ENCODE peak calls at places on chromosomes 7 and 10, in five cellular contexts. Q is NCI-H2171, C is T follicular helper cell, L is kidney tubule cell, Z is NCI-H748 treated with DMSO at 0.1 percent for 48 hours. J is an unnamed sample.

GRCh38 chr10:103481974-103482531 is 3.0 kb upstream of the CALHM3 start:
- DNase-seq in Q (no peak), C (peak), L (peak), Z (peak), J (peak)

GRCh38 chr7:90723866-90724265 is 127.7 kb downstream of the CDK14 start:
- DNase-seq in Q (no peak), C (no peak), L (peak), Z (no peak), J (no peak)

GRCh38 chr10:100810835-100811116 is 65.4 kb downstream of the PAX2 start:
- DNase-seq in Q (no peak), C (no peak), L (no peak), Z (no peak), J (no peak)

GRCh38 chr10:123442901-123443300 is 223.3 kb upstream of the GPR26 start:
- DNase-seq in Q (no peak), C (no peak), L (no peak), Z (no peak), J (no peak)

GRCh38 chr7:10429516-10429915 is 544.2 kb upstream of the PHF14 start:
- DNase-seq in Q (no peak), C (no peak), L (no peak), Z (no peak), J (no peak)

GRCh38 chr7:11830582-11831382 is 1.2 kb downstream of the THSD7A start:
- DNase-seq in Q (no peak), C (no peak), L (peak), Z (no peak), J (no peak)

GRCh38 chr10:34762156-34762555 is 52.9 kb downstream of the PARD3 start:
- DNase-seq in Q (no peak), C (no peak), L (no peak), Z (no peak), J (no peak)

GRCh38 chr7:155285423-155286220 is 12.1 kb upstream of the INSIG1 start:
- DNase-seq in Q (no peak), C (no peak), L (no peak), Z (no peak), J (no peak)

GRCh38 chr7:35362341-35362740 is 108.4 kb upstream of the TBX20 start:
- DNase-seq in Q (no peak), C (no peak), L (no peak), Z (no peak), J (no peak)

GRCh38 chr7:11638026-11638774 is 193.8 kb downstream of the THSD7A start:
- DNase-seq in Q (no peak), C (no peak), L (no peak), Z (no peak), J (no peak)

GRCh38 chr7:151308256-151308655 is 33.4 kb upstream of the NUB1 start:
- DNase-seq in Q (no peak), C (no peak), L (no peak), Z (no peak), J (no peak)

GRCh38 chr10:84214612-84215235 is 10.6 kb downstream of the LRIT2 start:
- DNase-seq in Q (no peak), C (no peak), L (peak), Z (no peak), J (no peak)

GRCh38 chr10:113386005-113386404 is 166.8 kb upstream of the HABP2 start:
- DNase-seq in Q (no peak), C (no peak), L (peak), Z (no peak), J (no peak)

GRCh38 chr7:10412426-10413019 is 561.1 kb upstream of the PHF14 start:
- DNase-seq in Q (peak), C (no peak), L (peak), Z (peak), J (peak)

GRCh38 chr10:29860159-29860558 is 199.2 kb downstream of the JCAD start:
- DNase-seq in Q (no peak), C (no peak), L (no peak), Z (no peak), J (no peak)

GRCh38 chr10:59073456-59074053 is 102.9 kb upstream of the PHYHIPL start:
- DNase-seq in Q (no peak), C (no peak), L (peak), Z (no peak), J (no peak)

GRCh38 chr10:62813981-62814380 is 2.2 kb downstream of the EGR2 start:
- DNase-seq in Q (no peak), C (no peak), L (no peak), Z (no peak), J (no peak)

GRCh38 chr7:106101726-106102125 is 10.4 kb downstream of the SYPL1 start:
- DNase-seq in Q (no peak), C (no peak), L (no peak), Z (no peak), J (no peak)

GRCh38 chr10:49135575-49136313 is 1.9 kb upstream of the FAM170B start:
- DNase-seq in Q (no peak), C (no peak), L (no peak), Z (no peak), J (no peak)

GRCh38 chr10:12348341-12348869 is 942 bp upstream of the CAMK1D start:
- DNase-seq in Q (peak), C (no peak), L (no peak), Z (no peak), J (no peak)

GRCh38 chr7:1735262-1735661 is 65.2 kb downstream of the ELFN1 start:
- DNase-seq in Q (no peak), C (no peak), L (no peak), Z (no peak), J (no peak)

GRCh38 chr7:7201583-7202374 is 19.4 kb downstream of the C1GALT1 start:
- DNase-seq in Q (no peak), C (peak), L (peak), Z (no peak), J (peak)

GRCh38 chr10:33273295-33274002 is 61.0 kb downstream of the NRP1 start:
- DNase-seq in Q (peak), C (no peak), L (peak), Z (no peak), J (peak)

GRCh38 chr7:127751062-127751722 is 99.2 kb downstream of the SND1 start:
- DNase-seq in Q (no peak), C (no peak), L (peak), Z (no peak), J (no peak)

J was measured in NCI-H2081.